ENCODE peak calls at places on chromosomes 4 and X, in five cellular contexts. X, C, I, T and P are unnamed samples.

GRCh38 chr4:24544208-24544607 is 40.1 kb downstream of the DHX15 start:
- DNase-seq in X (no peak), C (no peak), T (no peak), I (no peak), P (no peak)

GRCh38 chrX:102964941-102965340 is 27.9 kb downstream of the RAB40AL start:
- DNase-seq in I (no peak), C (no peak), X (no peak), T (no peak), P (no peak)

GRCh38 chrX:2595258-2595657 is 94.5 kb upstream of the DHRSX start:
- DNase-seq in I (no peak), C (no peak), X (no peak), T (no peak), P (no peak)

GRCh38 chrX:56564182-56564885 is 907 bp downstream of the UBQLN2 start:
- DNase-seq in C (peak; percentile 6), X (peak; percentile 61), I (no peak), T (peak; percentile 69), P (peak; percentile 37)

GRCh38 chr4:116585240-116585639 is 500.1 kb downstream of the TRAM1L1 start:
- DNase-seq in X (no peak), T (no peak), C (no peak), I (no peak), P (no peak)

GRCh38 chr4:34046580-34046979 is 2197.7 kb downstream of the ARAP2 start:
- DNase-seq in I (no peak), C (no peak), T (peak; percentile 31), X (peak; percentile 78), P (no peak)

GRCh38 chrX:72120798-72121197 is 10.9 kb downstream of the RTL5 start:
- DNase-seq in T (no peak), X (no peak), I (no peak), C (no peak), P (no peak)

GRCh38 chrX:135256923-135257322 is 5.1 kb downstream of the ETDA start:
- DNase-seq in T (no peak), I (no peak), X (no peak), C (no peak), P (no peak)

GRCh38 chrX:115632455-115632854 is 71.5 kb downstream of the PLS3 start:
- DNase-seq in C (no peak), X (no peak), T (no peak), I (no peak), P (no peak)

GRCh38 chr4:99653921-99654890 is 3.4 kb downstream of the C4orf54 start:
- DNase-seq in C (no peak), X (no peak), I (no peak), T (no peak), P (no peak)

GRCh38 chrX:34332336-34332735 is 200.2 kb upstream of the FAM47A start:
- DNase-seq in X (no peak), I (no peak), C (no peak), T (no peak), P (no peak)

GRCh38 chr4:833156-833555 is 7.2 kb upstream of the CPLX1 start:
- DNase-seq in I (no peak), T (no peak), X (no peak), C (no peak), P (no peak)

GRCh38 chrX:103733017-103733416 is 22.3 kb downstream of the TMEM31 start:
- DNase-seq in I (no peak), C (no peak), X (no peak), T (peak; percentile 81), P (no peak)

GRCh38 chr4:15375707-15376106 is 52.1 kb upstream of the C1QTNF7 start:
- DNase-seq in T (no peak), C (no peak), X (no peak), I (no peak), P (no peak)

GRCh38 chr4:51942108-51942832 is 77.9 kb downstream of the LRRC66 start:
- DNase-seq in X (no peak), I (no peak), T (no peak), C (no peak), P (no peak)

GRCh38 chr4:41882622-41883347 is 52.4 kb upstream of the TMEM33 start:
- DNase-seq in T (no peak), C (no peak), I (peak; percentile 48), X (peak; percentile 33), P (peak; percentile 67)

GRCh38 chr4:15913631-15913970 is 24.9 kb downstream of the FGFBP1 start:
- DNase-seq in X (peak; percentile 85), T (peak; percentile 75), C (no peak), I (no peak), P (no peak)

GRCh38 chrX:47200385-47201150 is 6.9 kb downstream of the UBA1 start:
- DNase-seq in X (no peak), T (no peak), C (no peak), I (no peak), P (no peak)

GRCh38 chrX:32524385-32524784 is 687.0 kb downstream of the DMD start:
- DNase-seq in C (no peak), X (no peak), I (no peak), T (no peak), P (no peak)

GRCh38 chr4:142548491-142548890 is 297.6 kb downstream of the INPP4B start:
- DNase-seq in T (no peak), X (no peak), I (no peak), C (no peak), P (no peak)
- H2BK12ac ChIP-seq in T (no peak overlapping the region), X (no peak overlapping the region), I (no peak overlapping the region), C (no peak overlapping the region), P (no peak overlapping the region)

GRCh38 chr4:131470360-131470759 is 1678.7 kb upstream of the PCDH10 start:
- DNase-seq in X (no peak), I (no peak), C (no peak), T (no peak), P (no peak)
- H2BK12ac ChIP-seq in X (no peak overlapping the region), I (no peak overlapping the region), C (no peak overlapping the region), T (no peak overlapping the region), P (no peak overlapping the region)

GRCh38 chrX:40268126-40268525 is 170.4 kb upstream of the BCOR start:
- DNase-seq in I (no peak), X (no peak), T (no peak), C (no peak), P (no peak)
- H2BK12ac ChIP-seq in I (no peak overlapping the region), X (no peak overlapping the region), T (peak overlapping the region; percentile 64), C (no peak overlapping the region), P (no peak overlapping the region)

GRCh38 chr4:137601924-137602323 is 69.6 kb upstream of the PCDH18 start:
- DNase-seq in T (peak; percentile 69), C (no peak), I (no peak), X (peak; percentile 35), P (no peak)
- H2BK12ac ChIP-seq in T (no peak overlapping the region), C (no peak overlapping the region), I (no peak overlapping the region), X (no peak overlapping the region), P (no peak overlapping the region)

GRCh38 chr4:149140841-149141240 is 674.8 kb downstream of the IQCM start:
- DNase-seq in X (no peak), T (no peak), C (no peak), I (no peak), P (no peak)
- H2BK12ac ChIP-seq in X (no peak overlapping the region), T (no peak overlapping the region), C (no peak overlapping the region), I (no peak overlapping the region), P (no peak overlapping the region)

GRCh38 chrX:69313622-69314290 is 148.5 kb upstream of the PJA1 start:
- DNase-seq in I (no peak), T (no peak), C (no peak), X (no peak), P (peak; percentile 34)
- H2BK12ac ChIP-seq in I (no peak overlapping the region), T (no peak overlapping the region), C (no peak overlapping the region), X (no peak overlapping the region), P (no peak overlapping the region)

GRCh38 chr4:101718810-101719209 is 71.7 kb upstream of the BANK1 start:
- DNase-seq in C (no peak), T (no peak), I (no peak), X (no peak), P (no peak)

GRCh38 chr4:101724093-101724492 is 66.4 kb upstream of the BANK1 start:
- DNase-seq in C (no peak), X (no peak), T (no peak), I (no peak), P (no peak)
- H2BK12ac ChIP-seq in C (no peak overlapping the region), X (no peak overlapping the region), T (no peak overlapping the region), I (no peak overlapping the region), P (no peak overlapping the region)

GRCh38 chr4:87121332-87122065 is 98.9 kb downstream of the KLHL8 start:
- DNase-seq in X (no peak), C (no peak), I (no peak), T (no peak), P (no peak)
- H2BK12ac ChIP-seq in X (no peak overlapping the region), C (no peak overlapping the region), I (no peak overlapping the region), T (no peak overlapping the region), P (no peak overlapping the region)

GRCh38 chr4:7074423-7074822 is 6.6 kb upstream of the GRPEL1 start:
- DNase-seq in I (no peak), T (no peak), C (no peak), X (no peak), P (no peak)

GRCh38 chr4:7076694-7077082 is 8.8 kb upstream of the GRPEL1 start:
- DNase-seq in T (no peak), C (no peak), X (no peak), I (no peak), P (no peak)

GRCh38 chr4:7073526-7074390 is 5.9 kb upstream of the GRPEL1 start:
- DNase-seq in I (peak; percentile 69), T (peak; percentile 74), X (peak; percentile 69), C (peak; percentile 69), P (peak; percentile 15)

GRCh38 chr4:7077371-7077770 is 9.5 kb upstream of the GRPEL1 start:
- DNase-seq in I (no peak), X (no peak), C (no peak), T (no peak), P (no peak)

DNA sequence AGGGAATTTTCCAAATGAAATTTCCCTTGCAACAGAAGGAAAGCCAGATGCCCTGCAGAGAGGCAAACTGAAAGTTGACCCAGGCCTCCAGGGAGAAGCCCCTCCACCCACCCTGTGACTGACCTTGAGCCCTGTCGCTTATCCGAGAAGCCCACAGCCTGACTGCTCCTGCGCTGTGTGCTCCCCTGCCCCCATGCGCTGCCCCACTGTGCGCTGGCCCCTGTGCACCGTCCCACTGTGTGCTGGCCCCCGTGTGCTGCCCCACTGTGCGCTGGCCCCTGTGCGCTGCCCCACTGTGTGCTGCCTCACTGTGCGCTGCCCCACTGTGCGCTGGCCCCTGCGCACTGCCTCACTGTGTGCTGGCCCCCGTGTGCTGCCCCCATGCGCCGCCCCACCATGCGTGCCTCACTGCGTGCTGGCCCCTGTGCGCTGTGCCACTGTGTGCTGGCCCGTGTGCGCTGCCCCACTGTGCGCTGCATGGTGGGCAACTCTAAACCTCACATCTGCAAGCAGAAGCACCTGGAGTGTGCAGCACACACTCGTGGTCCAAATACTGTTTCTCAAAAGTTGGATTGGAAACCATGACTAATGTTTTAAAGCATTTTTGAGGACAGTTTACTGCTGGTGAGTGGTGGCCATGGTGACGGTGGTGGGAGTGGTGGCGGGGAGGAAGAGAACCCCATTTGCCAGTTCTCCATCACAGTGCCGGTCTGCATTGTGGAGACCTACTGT is 8.3 kb upstream of the GRPEL1 start:
- DNase-seq in C (no peak), T (no peak), I (no peak), X (peak; percentile 24), P (no peak)
- H2BK12ac ChIP-seq in C (peak overlapping the region; percentile 58), T (no peak overlapping the region), I (no peak overlapping the region), X (no peak overlapping the region), P (no peak overlapping the region)

DNA sequence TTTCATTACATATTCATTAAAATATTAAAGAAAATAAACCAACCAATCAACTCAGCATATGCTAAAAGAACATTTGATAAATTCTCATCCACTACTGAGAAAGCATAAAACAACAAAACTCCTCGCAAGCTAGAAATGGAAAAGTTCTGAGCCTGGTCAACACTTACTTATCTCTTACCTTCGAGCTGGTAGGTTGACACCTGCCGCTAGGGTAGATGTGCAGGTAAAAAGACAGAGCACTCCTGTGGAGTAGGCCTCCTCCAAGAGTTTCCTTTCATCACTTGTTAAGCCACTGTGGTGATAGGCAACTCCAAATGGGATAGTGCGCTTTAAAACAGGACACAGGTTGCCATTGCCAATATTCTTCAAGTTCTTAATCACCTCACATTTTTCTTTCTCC is 18.9 kb downstream of the HELQ start:
- DNase-seq in I (no peak), T (no peak), X (no peak), C (no peak), P (no peak)
- H2BK12ac ChIP-seq in I (no peak overlapping the region), T (no peak overlapping the region), X (no peak overlapping the region), C (no peak overlapping the region), P (no peak overlapping the region)